ENCODE peak calls at places on chromosomes 2 and 18, in nine cellular contexts. R, I, V, L, S, D, F, E and T are unnamed samples.

GRCh38 chr2:119476301-119477117 is 44.9 kb downstream of the TMEM37 start:
- DNase-seq in I (peak), E (peak), F (peak), R (peak), V (peak), D (peak), L (peak), S (peak), T (peak)

GRCh38 chr2:179558010-179558911 is 293.6 kb upstream of the SESTD1 start:
- DNase-seq in D (no peak), F (no peak), I (no peak), R (no peak), E (peak), V (no peak), S (no peak), L (no peak), T (no peak)

GRCh38 chr2:20291846-20292408 is 58.7 kb downstream of the PUM2 start:
- DNase-seq in V (no peak), S (no peak), R (no peak), E (no peak), D (no peak), L (no peak), I (no peak), F (no peak), T (no peak)

GRCh38 chr18:58447342-58448190 is 181.3 kb downstream of the ALPK2 start:
- DNase-seq in E (peak), F (peak), V (peak), R (no peak), I (no peak), S (no peak), L (no peak), D (no peak), T (no peak)

GRCh38 chr18:45291616-45292612 is 323.4 kb upstream of the SLC14A2 start:
- DNase-seq in S (no peak), R (peak), E (peak), V (no peak), D (no peak), F (peak), I (no peak), L (peak), T (no peak)

GRCh38 chr18:25457196-25457595 is 105.2 kb upstream of the ZNF521 start:
- DNase-seq in L (no peak), F (no peak), E (no peak), I (no peak), S (no peak), V (no peak), R (no peak), D (no peak), T (no peak)

GRCh38 chr18:57561728-57562423 is 24.6 kb downstream of the FECH start:
- DNase-seq in I (peak), S (peak), R (peak), V (peak), E (peak), D (peak), L (peak), F (peak), T (peak)

GRCh38 chr2:130912471-130912870 is 75.8 kb downstream of the ARHGEF4 start:
- DNase-seq in E (no peak), F (no peak), S (no peak), I (no peak), L (no peak), V (no peak), D (no peak), R (peak), T (no peak)

GRCh38 chr2:162838141-162838500 is 446 bp downstream of the KCNH7 start:
- DNase-seq in D (no peak), V (no peak), R (no peak), L (no peak), S (no peak), F (no peak), I (no peak), E (no peak), T (no peak)

GRCh38 chr2:177242136-177242987 is 22.2 kb downstream of the NFE2L2 start:
- DNase-seq in E (peak), F (peak), I (no peak), V (no peak), D (no peak), R (peak), S (no peak), L (peak), T (peak)

GRCh38 chr2:76310894-76311293 is 600.2 kb upstream of the GCFC2 start:
- DNase-seq in S (no peak), R (no peak), D (no peak), L (no peak), I (no peak), E (no peak), F (no peak), V (no peak), T (no peak)

GRCh38 chr2:153477096-153477555 is 1.4 kb downstream of the RPRM start:
- DNase-seq in S (peak), L (no peak), F (no peak), D (no peak), I (peak), V (peak), E (peak), R (no peak), T (peak)

GRCh38 chr2:197599285-197599965 is 76.0 kb downstream of the RFTN2 start:
- DNase-seq in L (peak), D (peak), E (peak), F (peak), V (peak), I (no peak), S (peak), R (peak), T (peak)
- TF ChIP-seq CTCF in L (peak), D (peak), E (peak), F (peak), V (peak), I (peak), S (no peak), R (peak), T (peak)

DNA sequence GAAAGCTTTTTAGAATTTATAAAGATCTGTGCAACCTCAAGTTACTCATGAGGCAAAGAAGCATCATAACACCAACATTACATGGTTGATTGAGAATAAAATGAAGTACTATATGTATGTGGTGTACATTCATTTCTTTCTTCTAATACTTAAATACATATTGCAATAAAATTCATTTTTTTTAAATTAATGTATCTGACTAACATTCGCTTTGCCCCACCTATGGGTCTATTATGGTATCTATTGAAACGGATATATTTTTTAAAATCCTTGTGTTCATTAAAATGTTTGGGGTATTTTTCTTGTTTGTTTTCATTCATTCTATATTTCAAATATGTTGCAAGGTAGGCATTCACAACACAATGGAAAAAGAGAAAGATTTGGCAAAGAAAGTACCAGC is 237.5 kb downstream of the DSEL start:
- DNase-seq in F (no peak), L (no peak), E (no peak), V (no peak), I (no peak), S (no peak), R (no peak), D (no peak), T (no peak)
- TF ChIP-seq CTCF in F (no peak), L (peak), E (peak), V (peak), I (no peak), S (peak), R (peak), D (no peak), T (no peak)

GRCh38 chr2:145546091-145546490 is 1026.2 kb upstream of the ZEB2 start:
- DNase-seq in L (peak), S (no peak), F (peak), I (no peak), R (peak), V (no peak), E (no peak), D (no peak), T (no peak)
- TF ChIP-seq CTCF in L (peak), S (no peak), F (peak), I (no peak), R (no peak), V (peak), E (peak), D (no peak), T (no peak)

GRCh38 chr2:202033317-202034248 is at the start of gene FZD7:
- DNase-seq in E (peak), L (peak), V (peak), F (peak), R (peak), S (peak), D (peak), I (peak), T (peak)

GRCh38 chr2:202034249-202035088 is 814 bp downstream of the FZD7 start:
- DNase-seq in E (peak), I (peak), L (peak), R (peak), S (peak), D (no peak), F (peak), V (peak), T (peak)

GRCh38 chr2:202035941-202036372 is 2.3 kb downstream of the FZD7 start:
- DNase-seq in V (peak), E (no peak), F (peak), I (no peak), S (peak), D (no peak), L (no peak), R (peak), T (no peak)

GRCh38 chr2:202036601-202037037 is 3.0 kb downstream of the FZD7 start:
- DNase-seq in R (peak), S (peak), F (peak), E (peak), L (no peak), D (no peak), V (peak), I (peak), T (no peak)

DNA sequence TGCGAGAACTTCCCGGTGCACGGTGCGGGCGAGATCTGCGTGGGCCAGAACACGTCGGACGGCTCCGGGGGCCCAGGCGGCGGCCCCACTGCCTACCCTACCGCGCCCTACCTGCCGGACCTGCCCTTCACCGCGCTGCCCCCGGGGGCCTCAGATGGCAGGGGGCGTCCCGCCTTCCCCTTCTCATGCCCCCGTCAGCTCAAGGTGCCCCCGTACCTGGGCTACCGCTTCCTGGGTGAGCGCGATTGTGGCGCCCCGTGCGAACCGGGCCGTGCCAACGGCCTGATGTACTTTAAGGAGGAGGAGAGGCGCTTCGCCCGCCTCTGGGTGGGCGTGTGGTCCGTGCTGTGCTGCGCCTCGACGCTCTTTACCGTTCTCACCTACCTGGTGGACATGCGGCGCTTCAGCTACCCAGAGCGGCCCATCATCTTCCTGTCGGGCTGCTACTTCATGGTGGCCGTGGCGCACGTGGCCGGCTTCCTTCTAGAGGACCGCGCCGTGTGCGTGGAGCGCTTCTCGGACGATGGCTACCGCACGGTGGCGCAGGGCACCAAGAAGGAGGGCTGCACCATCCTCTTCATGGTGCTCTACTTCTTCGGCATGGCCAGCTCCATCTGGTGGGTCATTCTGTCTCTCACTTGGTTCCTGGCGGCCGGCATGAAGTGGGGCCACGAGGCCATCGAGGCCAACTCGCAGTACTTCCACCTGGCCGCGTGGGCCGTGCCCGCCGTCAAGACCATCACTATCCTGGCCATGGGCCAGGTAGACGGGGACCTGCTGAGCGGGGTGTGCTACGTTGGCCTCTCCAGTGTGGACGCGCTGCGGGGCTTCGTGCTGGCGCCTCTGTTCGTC is 1.7 kb downstream of the FZD7 start:
- DNase-seq in S (peak), F (peak), E (no peak), R (peak), D (no peak), I (peak), V (peak), L (peak), T (no peak)
- TF ChIP-seq CTCF in S (peak), F (peak), E (no peak), R (peak), D (no peak), I (peak), V (peak), L (peak), T (no peak)